ENCODE peak calls at places on chromosomes 4 and X, in eight cellular contexts. E is mucosa of descending colon, T is dorsolateral prefrontal cortex, W is GM10248, Y is GM20000, C is mesothelial cell of epicardium, P is astrocyte of the spinal cord, F is heart right ventricle. G is an unnamed sample.

GRCh38 chr4:185925910-185926360 is 113.9 kb upstream of the SORBS2 start:
- DNase-seq in E (no peak), T (no peak), W (no peak), Y (no peak), C (no peak), P (no peak), F (peak; percentile 26), G (no peak)

GRCh38 chr4:163949976-163950601 is 455.6 kb downstream of the TMA16 start:
- DNase-seq in E (peak; percentile 33), T (no peak), W (no peak), Y (no peak), C (no peak), P (no peak), F (no peak), G (no peak)

GRCh38 chrX:149867488-149867887 is 13.5 kb upstream of the MAGEA8 start:
- DNase-seq in E (no peak), T (no peak), W (no peak), Y (no peak), C (no peak), P (no peak), F (no peak), G (no peak)

GRCh38 chrX:72132456-72132855 is 741 bp upstream of the RTL5 start:
- DNase-seq in E (no peak), T (no peak), W (no peak), Y (no peak), C (no peak), P (no peak), F (no peak), G (no peak)

GRCh38 chr4:171621646-171622045 is 191.6 kb upstream of the GALNTL6 start:
- DNase-seq in E (no peak), T (no peak), W (no peak), Y (no peak), C (no peak), P (no peak), F (no peak), G (no peak)

GRCh38 chr4:128711361-128711760 is 98.1 kb upstream of the JADE1 start:
- DNase-seq in E (no peak), T (no peak), W (no peak), Y (no peak), C (no peak), P (no peak), F (no peak), G (no peak)

GRCh38 chrX:121407627-121408026 is 360.2 kb downstream of the GLUD2 start:
- DNase-seq in E (no peak), T (no peak), W (no peak), Y (no peak), C (no peak), P (no peak), F (no peak), G (no peak)

GRCh38 chr4:13612569-13612968 is 15.0 kb downstream of the BOD1L1 start:
- DNase-seq in E (no peak), T (no peak), W (no peak), Y (no peak), C (no peak), P (no peak), F (no peak), G (no peak)

GRCh38 chrX:151902813-151903591 is 9.7 kb upstream of the MAGEA4 start:
- DNase-seq in E (no peak), T (no peak), W (no peak), Y (no peak), C (no peak), P (peak; percentile 85), F (peak; percentile 14), G (peak; percentile 37)

GRCh38 chrX:148784859-148785655 is 284.6 kb downstream of the AFF2 start:
- DNase-seq in E (no peak), T (no peak), W (no peak), Y (peak; percentile 4), C (no peak), P (no peak), F (no peak), G (no peak)

GRCh38 chr4:57071340-57071739 is 38.8 kb downstream of the IGFBP7 start:
- DNase-seq in E (no peak), T (no peak), W (no peak), Y (no peak), C (no peak), P (no peak), F (no peak), G (no peak)

GRCh38 chr4:163191999-163192398 is 25.3 kb upstream of the NAF1 start:
- DNase-seq in E (no peak), T (no peak), W (no peak), Y (no peak), C (no peak), P (no peak), F (no peak), G (no peak)

GRCh38 chrX:53714580-53715335 is 28.2 kb upstream of the HUWE1 start:
- DNase-seq in E (no peak), T (no peak), W (peak; percentile 36), Y (peak; percentile 36), C (no peak), P (peak; percentile 56), F (no peak), G (peak; percentile 75)
- TF ChIP-seq CTCF in E (no peak), T (no peak), W (no peak), Y (no peak), C (no peak), P (no peak), F (no peak), G (no peak)

DNA sequence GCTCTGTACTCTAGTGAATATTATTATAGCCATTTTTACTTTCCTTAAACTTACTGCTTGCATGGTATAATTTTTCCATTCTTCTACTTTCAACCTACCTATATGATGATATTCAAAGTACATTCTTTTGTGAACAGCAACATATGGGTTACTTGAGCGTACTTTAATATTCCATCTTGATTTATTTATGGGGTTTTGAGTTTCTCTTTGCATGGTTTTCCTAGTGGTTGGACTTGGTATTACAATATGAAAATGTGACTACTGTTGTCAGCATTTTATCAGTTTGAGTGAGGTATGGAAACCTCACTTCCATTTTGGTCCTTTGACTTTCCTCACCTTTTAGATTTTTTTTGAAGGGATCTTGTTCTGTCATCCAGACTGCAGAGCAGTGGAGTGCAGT is 35.9 kb downstream of the ADGRG4 start:
- DNase-seq in E (no peak), T (no peak), W (no peak), Y (no peak), C (no peak), P (no peak), F (no peak), G (no peak)
- TF ChIP-seq CTCF in E (no peak), T (peak; percentile 30), W (no peak), Y (peak; percentile 8), C (peak; percentile 89), P (peak; percentile 28), F (no peak), G (peak; percentile 26)

GRCh38 chr4:138576684-138577083 is 334.5 kb upstream of the SLC7A11 start:
- DNase-seq in E (no peak), T (no peak), W (no peak), Y (no peak), C (no peak), P (peak; percentile 51), F (no peak), G (peak; percentile 19)
- TF ChIP-seq CTCF in E (no peak), T (no peak), W (no peak), Y (no peak), C (no peak), P (peak; percentile 52), F (no peak), G (peak; percentile 33)

DNA sequence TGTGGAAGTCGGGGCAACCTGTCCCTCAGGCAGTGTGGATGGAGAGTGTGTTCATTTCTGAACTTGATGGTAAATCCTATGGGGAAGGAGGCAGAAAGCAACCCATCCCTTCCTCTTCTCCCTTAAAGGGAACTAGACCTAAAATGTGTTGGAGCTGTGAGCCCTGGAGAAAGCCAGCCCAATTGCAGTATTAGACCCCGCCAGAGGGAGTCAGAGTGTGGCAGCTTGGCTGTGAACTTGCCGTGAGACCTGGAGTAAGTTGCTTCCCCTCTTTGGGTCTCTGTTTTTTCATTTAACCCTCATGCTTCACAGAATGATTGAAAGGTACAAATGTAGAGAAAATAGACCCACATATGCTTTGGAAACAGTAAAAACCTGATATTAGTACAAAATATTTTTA is 108.7 kb upstream of the PAK3 start:
- DNase-seq in E (no peak), T (no peak), W (no peak), Y (no peak), C (no peak), P (no peak), F (no peak), G (no peak)
- TF ChIP-seq CTCF in E (no peak), T (no peak), W (no peak), Y (no peak), C (no peak), P (peak; percentile 16), F (no peak), G (no peak)

GRCh38 chrX:153953342-153953830 is 8.9 kb upstream of the RENBP start:
- DNase-seq in E (peak; percentile 78), T (peak; percentile 73), W (peak; percentile 86), Y (peak; percentile 86), C (no peak), P (peak; percentile 66), F (peak; percentile 68), G (peak; percentile 73)
- TF ChIP-seq CTCF in E (peak; percentile 90), T (peak; percentile 100), W (peak; percentile 72), Y (peak; percentile 72), C (peak; percentile 95), P (peak; percentile 99), F (peak; percentile 84), G (peak; percentile 97)

DNA sequence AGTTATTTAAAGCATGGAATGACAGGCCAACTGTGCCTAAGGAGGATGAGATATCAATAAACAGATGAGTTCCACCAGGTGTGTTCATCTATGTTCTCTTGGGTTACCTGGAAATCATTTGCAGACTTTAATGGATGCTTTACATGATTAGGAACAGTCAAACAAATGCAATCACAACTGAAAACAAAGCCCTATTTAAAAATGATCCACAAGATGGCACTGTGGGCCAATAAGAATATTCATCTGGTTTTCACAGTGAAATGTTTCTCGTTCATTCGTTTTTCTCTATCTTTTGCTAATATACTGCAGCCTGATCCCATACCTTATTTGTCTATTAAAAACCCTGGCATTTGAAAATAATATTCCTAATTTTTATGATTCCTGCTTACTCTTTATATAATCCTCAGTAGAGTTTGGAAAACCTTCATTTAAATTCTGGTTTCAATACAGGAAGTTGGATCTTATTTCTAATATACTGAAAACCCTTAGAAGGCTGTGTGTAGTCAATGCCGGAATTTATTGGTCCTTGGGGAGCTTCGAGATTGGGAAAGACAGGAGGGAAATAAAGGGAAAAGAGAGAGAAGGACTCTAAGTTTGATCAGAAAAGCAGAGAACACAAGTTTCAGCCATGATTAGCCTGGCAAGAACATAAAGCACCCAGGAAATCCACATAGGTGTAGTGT is 63.7 kb upstream of the TAPT1 start:
- DNase-seq in E (no peak), T (no peak), W (peak; percentile 31), Y (peak; percentile 36), C (no peak), P (peak; percentile 52), F (no peak), G (no peak)
- TF ChIP-seq CTCF in E (peak; percentile 27), T (peak; percentile 80), W (peak; percentile 49), Y (peak; percentile 21), C (peak; percentile 49), P (peak; percentile 48), F (peak; percentile 48), G (peak; percentile 31)

DNA sequence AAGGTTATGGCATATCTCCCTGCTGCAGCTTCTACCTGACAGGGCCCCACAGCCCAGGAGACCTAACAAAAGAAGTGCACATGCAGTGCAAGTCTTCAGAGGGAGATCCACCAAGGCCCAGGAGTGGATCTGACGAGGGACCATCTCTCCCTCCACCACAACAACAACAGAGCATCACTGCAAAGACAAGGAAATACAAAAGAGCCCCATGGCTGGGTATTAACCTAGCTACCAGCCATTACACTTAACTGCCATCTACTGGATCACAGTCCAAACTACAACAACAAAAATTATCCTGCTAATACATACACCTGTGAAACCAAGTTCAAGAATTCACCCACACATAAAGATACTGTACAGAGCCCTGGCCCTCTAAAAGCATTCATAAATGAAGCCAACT is 280.2 kb upstream of the SLC7A11 start:
- DNase-seq in E (no peak), T (no peak), W (no peak), Y (peak; percentile 10), C (no peak), P (peak; percentile 25), F (no peak), G (no peak)
- TF ChIP-seq CTCF in E (no peak), T (no peak), W (peak; percentile 21), Y (no peak), C (no peak), P (peak; percentile 46), F (no peak), G (no peak)

G was measured in Calu3.